ENCODE peak calls at places on chromosomes 1 and 21, in five cellular contexts. I is left ventricle myocardium superior, O is neural crest cell, F is A549, Q is AG10803. Y is an unnamed sample.

GRCh38 chr1:26844389-26844788 is 17.9 kb downstream of the ZDHHC18 start:
- DNase-seq in I (no peak), O (no peak), F (no peak), Q (no peak), Y (no peak)

GRCh38 chr1:41529621-41530395 is 45.3 kb upstream of the EDN2 start:
- DNase-seq in I (peak; percentile 10), O (no peak), F (no peak), Q (no peak), Y (no peak)

GRCh38 chr1:117657031-117657430 is 51.2 kb downstream of the TENT5C start:
- DNase-seq in I (no peak), O (no peak), F (no peak), Q (peak; percentile 82), Y (no peak)

GRCh38 chr21:45032332-45032731 is 42.0 kb upstream of the ADARB1 start:
- DNase-seq in I (no peak), O (no peak), F (no peak), Q (no peak), Y (no peak)

GRCh38 chr1:187051618-187052232 is 223.0 kb downstream of the PLA2G4A start:
- DNase-seq in I (no peak), O (peak; percentile 15), F (peak; percentile 18), Q (peak; percentile 54), Y (peak; percentile 22)

GRCh38 chr1:155324041-155324716 is 3.5 kb downstream of the RUSC1 start:
- DNase-seq in I (peak; percentile 96), O (peak; percentile 85), F (peak; percentile 98), Q (peak; percentile 97), Y (peak; percentile 84)

GRCh38 chr21:44953628-44954021 is 13.8 kb downstream of the SLX9 start:
- DNase-seq in I (peak; percentile 33), O (no peak), F (no peak), Q (no peak), Y (no peak)

GRCh38 chr1:89588480-89588879 is 44.4 kb upstream of the LRRC8C start:
- DNase-seq in I (no peak), O (no peak), F (no peak), Q (no peak), Y (no peak)

GRCh38 chr1:172909606-172910326 is 141.0 kb downstream of the TNFSF18 start:
- DNase-seq in I (no peak), O (no peak), F (peak; percentile 37), Q (peak; percentile 96), Y (no peak)

Y was measured in endothelial cell.